ENCODE peak calls at places on chromosome 1, in eight cellular contexts. One of them, this sample, is unnamed.

GRCh38 chr1:242731446-242731845 is 206.9 kb upstream of the PLD5 start:
- DNase-seq in tibial nerve: no peak
- DNase-seq in nephron progenitor cell: no peak
- DNase-seq in lower lobe of right lung: no peak
- DNase-seq in stomach: no peak
- DNase-seq in brain microvascular endothelial cell: no peak
- DNase-seq in Calu3: no peak
- DNase-seq in HepG2: no peak
- DNase-seq in this sample: no peak

GRCh38 chr1:173802961-173803360 is 21.5 kb upstream of the DARS2 start:
- DNase-seq in tibial nerve: no peak
- DNase-seq in nephron progenitor cell: no peak
- DNase-seq in lower lobe of right lung: no peak
- DNase-seq in stomach: no peak
- DNase-seq in brain microvascular endothelial cell: no peak
- DNase-seq in Calu3: no peak
- DNase-seq in HepG2: peak
- DNase-seq in this sample: no peak

GRCh38 chr1:27609618-27610240 is 5.8 kb upstream of the AHDC1 start:
- DNase-seq in tibial nerve: no peak
- DNase-seq in nephron progenitor cell: no peak
- DNase-seq in lower lobe of right lung: no peak
- DNase-seq in stomach: no peak
- DNase-seq in brain microvascular endothelial cell: no peak
- DNase-seq in Calu3: no peak
- DNase-seq in HepG2: no peak
- DNase-seq in this sample: no peak

GRCh38 chr1:36910281-36910725 is 124.0 kb downstream of the GRIK3 start:
- DNase-seq in tibial nerve: no peak
- DNase-seq in nephron progenitor cell: peak
- DNase-seq in lower lobe of right lung: no peak
- DNase-seq in stomach: no peak
- DNase-seq in brain microvascular endothelial cell: no peak
- DNase-seq in Calu3: no peak
- DNase-seq in HepG2: no peak
- DNase-seq in this sample: no peak

GRCh38 chr1:61337037-61337436 is 254.7 kb downstream of the NFIA start:
- DNase-seq in tibial nerve: no peak
- DNase-seq in nephron progenitor cell: no peak
- DNase-seq in lower lobe of right lung: no peak
- DNase-seq in stomach: no peak
- DNase-seq in brain microvascular endothelial cell: no peak
- DNase-seq in Calu3: no peak
- DNase-seq in HepG2: peak
- DNase-seq in this sample: no peak

GRCh38 chr1:156705321-156705917 is at the start of gene CRABP2:
- DNase-seq in tibial nerve: no peak
- DNase-seq in nephron progenitor cell: peak
- DNase-seq in lower lobe of right lung: peak
- DNase-seq in stomach: no peak
- DNase-seq in brain microvascular endothelial cell: no peak
- DNase-seq in Calu3: no peak
- DNase-seq in HepG2: no peak
- DNase-seq in this sample: no peak

GRCh38 chr1:165914136-165914798 is 86.9 kb downstream of the UCK2 start:
- DNase-seq in tibial nerve: peak
- DNase-seq in nephron progenitor cell: peak
- DNase-seq in lower lobe of right lung: no peak
- DNase-seq in stomach: peak
- DNase-seq in brain microvascular endothelial cell: peak
- DNase-seq in Calu3: peak
- DNase-seq in HepG2: peak
- DNase-seq in this sample: peak

GRCh38 chr1:115753830-115754229 is 14.7 kb downstream of the CASQ2 start:
- DNase-seq in tibial nerve: peak
- DNase-seq in nephron progenitor cell: no peak
- DNase-seq in lower lobe of right lung: no peak
- DNase-seq in stomach: no peak
- DNase-seq in brain microvascular endothelial cell: no peak
- DNase-seq in Calu3: no peak
- DNase-seq in HepG2: no peak
- DNase-seq in this sample: no peak

GRCh38 chr1:205172729-205173366 is 38.7 kb downstream of the DSTYK start:
- DNase-seq in tibial nerve: no peak
- DNase-seq in nephron progenitor cell: no peak
- DNase-seq in lower lobe of right lung: no peak
- DNase-seq in stomach: no peak
- DNase-seq in brain microvascular endothelial cell: peak
- DNase-seq in Calu3: no peak
- DNase-seq in HepG2: peak
- DNase-seq in this sample: peak

GRCh38 chr1:65067491-65068201 is 80.4 kb upstream of the AK4 start:
- DNase-seq in tibial nerve: peak
- DNase-seq in nephron progenitor cell: peak
- DNase-seq in lower lobe of right lung: peak
- DNase-seq in stomach: peak
- DNase-seq in brain microvascular endothelial cell: peak
- DNase-seq in Calu3: peak
- DNase-seq in HepG2: peak
- DNase-seq in this sample: no peak

GRCh38 chr1:57307382-57307781 is 116.5 kb downstream of the DAB1 start:
- DNase-seq in tibial nerve: no peak
- DNase-seq in nephron progenitor cell: no peak
- DNase-seq in lower lobe of right lung: no peak
- DNase-seq in stomach: no peak
- DNase-seq in brain microvascular endothelial cell: no peak
- DNase-seq in Calu3: no peak
- DNase-seq in HepG2: no peak
- DNase-seq in this sample: no peak

GRCh38 chr1:11376981-11377583 is 101.9 kb upstream of the DISP3 start:
- DNase-seq in tibial nerve: no peak
- DNase-seq in nephron progenitor cell: no peak
- DNase-seq in lower lobe of right lung: no peak
- DNase-seq in stomach: no peak
- DNase-seq in brain microvascular endothelial cell: no peak
- DNase-seq in Calu3: no peak
- DNase-seq in HepG2: no peak
- DNase-seq in this sample: no peak

GRCh38 chr1:204293605-204294365 is 65.9 kb downstream of the PLEKHA6 start:
- DNase-seq in tibial nerve: peak
- DNase-seq in nephron progenitor cell: no peak
- DNase-seq in lower lobe of right lung: no peak
- DNase-seq in stomach: no peak
- DNase-seq in brain microvascular endothelial cell: no peak
- DNase-seq in Calu3: no peak
- DNase-seq in HepG2: no peak
- DNase-seq in this sample: no peak

GRCh38 chr1:3564921-3565831 is 46.1 kb downstream of the MEGF6 start:
- DNase-seq in tibial nerve: no peak
- DNase-seq in nephron progenitor cell: peak
- DNase-seq in lower lobe of right lung: no peak
- DNase-seq in stomach: peak
- DNase-seq in brain microvascular endothelial cell: no peak
- DNase-seq in Calu3: peak
- DNase-seq in HepG2: no peak
- DNase-seq in this sample: no peak

GRCh38 chr1:204598319-204598969 is 82.2 kb downstream of the MDM4 start:
- DNase-seq in tibial nerve: no peak
- DNase-seq in nephron progenitor cell: no peak
- DNase-seq in lower lobe of right lung: no peak
- DNase-seq in stomach: no peak
- DNase-seq in brain microvascular endothelial cell: no peak
- DNase-seq in Calu3: no peak
- DNase-seq in HepG2: no peak
- DNase-seq in this sample: no peak

GRCh38 chr1:181187596-181188126 is 99.2 kb downstream of the IER5 start:
- DNase-seq in tibial nerve: no peak
- DNase-seq in nephron progenitor cell: no peak
- DNase-seq in lower lobe of right lung: no peak
- DNase-seq in stomach: no peak
- DNase-seq in brain microvascular endothelial cell: no peak
- DNase-seq in Calu3: no peak
- DNase-seq in HepG2: no peak
- DNase-seq in this sample: no peak

DNA sequence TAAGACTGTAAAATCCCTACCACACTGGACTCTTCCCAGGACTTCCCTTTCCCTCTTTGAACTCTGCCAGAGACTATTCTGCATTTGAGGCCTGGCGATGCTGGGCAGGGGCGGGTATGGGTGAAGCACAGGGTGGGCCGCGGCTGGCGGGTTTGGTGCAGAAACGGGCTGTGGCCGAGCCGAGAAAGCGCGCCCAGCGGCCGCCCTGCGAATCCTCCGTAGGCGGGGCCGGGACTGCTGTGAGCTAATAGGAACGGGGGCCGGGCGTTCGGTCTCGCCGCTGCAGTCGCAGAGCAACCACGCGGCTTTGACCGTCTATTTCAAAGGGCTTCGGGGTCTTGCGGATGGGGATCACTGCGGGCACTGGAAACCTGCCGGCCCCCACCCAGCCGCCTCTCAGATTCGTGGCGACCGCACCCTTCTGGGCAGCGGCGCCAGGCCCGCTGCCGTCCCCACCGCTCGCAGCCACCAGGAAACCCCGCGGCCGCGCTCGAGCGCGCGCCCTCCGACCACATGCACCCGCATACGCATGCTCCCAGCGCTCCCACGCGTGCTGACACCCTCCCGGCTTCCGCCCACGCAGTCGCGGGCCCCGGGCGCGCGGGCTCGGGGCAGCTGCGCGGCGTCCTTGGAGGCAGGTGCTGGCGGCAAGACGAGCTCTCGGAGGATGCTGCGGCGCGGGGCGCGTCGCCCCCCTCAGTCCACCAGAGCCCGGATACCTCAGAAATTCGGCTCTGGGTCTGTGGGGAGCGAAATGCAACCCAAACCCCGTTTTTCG is 32.7 kb downstream of the DNTTIP2 start:
- DNase-seq in tibial nerve: peak
- DNase-seq in nephron progenitor cell: peak
- DNase-seq in lower lobe of right lung: peak
- DNase-seq in stomach: peak
- DNase-seq in brain microvascular endothelial cell: peak
- DNase-seq in Calu3: peak
- DNase-seq in HepG2: peak
- DNase-seq in this sample: no peak
- TF ChIP-seq CTCF in tibial nerve: peak
- TF ChIP-seq CTCF in nephron progenitor cell: peak
- TF ChIP-seq CTCF in lower lobe of right lung: peak
- TF ChIP-seq CTCF in stomach: peak
- TF ChIP-seq CTCF in brain microvascular endothelial cell: peak
- TF ChIP-seq CTCF in Calu3: no peak
- TF ChIP-seq CTCF in HepG2: peak
- TF ChIP-seq CTCF in this sample: peak

GRCh38 chr1:159795534-159795933 is 6.6 kb upstream of the FCRL6 start:
- DNase-seq in tibial nerve: no peak
- DNase-seq in nephron progenitor cell: no peak
- DNase-seq in lower lobe of right lung: no peak
- DNase-seq in stomach: no peak
- DNase-seq in brain microvascular endothelial cell: no peak
- DNase-seq in Calu3: no peak
- DNase-seq in HepG2: no peak
- DNase-seq in this sample: no peak

GRCh38 chr1:159786966-159787365 is 6.2 kb downstream of the DUSP23 start:
- DNase-seq in tibial nerve: no peak
- DNase-seq in nephron progenitor cell: no peak
- DNase-seq in lower lobe of right lung: no peak
- DNase-seq in stomach: no peak
- DNase-seq in brain microvascular endothelial cell: no peak
- DNase-seq in Calu3: no peak
- DNase-seq in HepG2: no peak
- DNase-seq in this sample: no peak

GRCh38 chr1:159791461-159791860 is 10.7 kb downstream of the DUSP23 start:
- DNase-seq in tibial nerve: no peak
- DNase-seq in nephron progenitor cell: no peak
- DNase-seq in lower lobe of right lung: no peak
- DNase-seq in stomach: no peak
- DNase-seq in brain microvascular endothelial cell: no peak
- DNase-seq in Calu3: no peak
- DNase-seq in HepG2: no peak
- DNase-seq in this sample: no peak

GRCh38 chr1:159786465-159786864 is 5.7 kb downstream of the DUSP23 start:
- DNase-seq in tibial nerve: no peak
- DNase-seq in nephron progenitor cell: no peak
- DNase-seq in lower lobe of right lung: no peak
- DNase-seq in stomach: no peak
- DNase-seq in brain microvascular endothelial cell: no peak
- DNase-seq in Calu3: no peak
- DNase-seq in HepG2: no peak
- DNase-seq in this sample: no peak

DNA sequence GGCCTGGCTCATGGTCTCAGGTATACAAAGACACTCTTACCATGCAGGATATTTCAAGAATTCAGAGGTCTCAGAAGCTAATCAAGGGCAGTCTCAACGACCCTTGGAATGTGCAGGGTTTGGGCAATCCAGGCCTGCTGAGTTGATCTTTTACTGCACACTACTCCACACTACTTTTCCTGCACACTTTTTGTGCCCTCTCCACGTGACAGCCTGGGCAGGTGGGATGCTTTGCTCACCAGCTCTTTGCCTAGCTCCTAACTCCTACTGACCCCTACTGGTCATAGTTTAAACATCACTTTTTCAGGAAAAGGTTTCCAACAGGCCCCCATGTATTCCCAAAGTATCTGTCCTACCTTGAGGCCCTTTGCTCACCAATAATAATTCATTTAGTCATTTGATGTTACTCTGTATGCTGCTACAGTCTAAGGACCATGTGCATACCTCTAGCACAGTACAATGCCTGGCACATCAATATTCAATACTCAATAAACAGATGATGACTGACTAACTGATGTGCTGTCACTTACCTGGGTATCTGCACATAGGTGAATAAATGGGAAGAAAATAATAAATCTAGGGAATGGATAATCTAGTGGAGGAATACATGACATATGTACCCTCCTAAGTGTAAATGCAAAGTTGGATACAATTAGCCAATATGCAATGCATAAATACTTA is 9.6 kb downstream of the DUSP23 start:
- DNase-seq in tibial nerve: no peak
- DNase-seq in nephron progenitor cell: peak
- DNase-seq in lower lobe of right lung: no peak
- DNase-seq in stomach: no peak
- DNase-seq in brain microvascular endothelial cell: no peak
- DNase-seq in Calu3: peak
- DNase-seq in HepG2: peak
- DNase-seq in this sample: no peak
- TF ChIP-seq CTCF in tibial nerve: peak
- TF ChIP-seq CTCF in nephron progenitor cell: peak
- TF ChIP-seq CTCF in lower lobe of right lung: peak
- TF ChIP-seq CTCF in stomach: peak
- TF ChIP-seq CTCF in brain microvascular endothelial cell: peak
- TF ChIP-seq CTCF in Calu3: peak
- TF ChIP-seq CTCF in HepG2: peak
- TF ChIP-seq CTCF in this sample: peak

GRCh38 chr1:6867688-6868370 is 82.6 kb downstream of the CAMTA1 start:
- DNase-seq in tibial nerve: no peak
- DNase-seq in nephron progenitor cell: no peak
- DNase-seq in lower lobe of right lung: no peak
- DNase-seq in stomach: no peak
- DNase-seq in brain microvascular endothelial cell: no peak
- DNase-seq in Calu3: no peak
- DNase-seq in HepG2: no peak
- DNase-seq in this sample: no peak
- TF ChIP-seq CTCF in tibial nerve: no peak
- TF ChIP-seq CTCF in nephron progenitor cell: no peak
- TF ChIP-seq CTCF in lower lobe of right lung: no peak
- TF ChIP-seq CTCF in stomach: no peak
- TF ChIP-seq CTCF in brain microvascular endothelial cell: no peak
- TF ChIP-seq CTCF in Calu3: no peak
- TF ChIP-seq CTCF in HepG2: no peak
- TF ChIP-seq CTCF in this sample: no peak

GRCh38 chr1:200558866-200559459 is 61.6 kb downstream of the KIF14 start:
- DNase-seq in tibial nerve: peak
- DNase-seq in nephron progenitor cell: no peak
- DNase-seq in lower lobe of right lung: no peak
- DNase-seq in stomach: no peak
- DNase-seq in brain microvascular endothelial cell: peak
- DNase-seq in Calu3: peak
- DNase-seq in HepG2: peak
- DNase-seq in this sample: peak
- TF ChIP-seq CTCF in tibial nerve: peak
- TF ChIP-seq CTCF in nephron progenitor cell: peak
- TF ChIP-seq CTCF in lower lobe of right lung: peak
- TF ChIP-seq CTCF in stomach: peak
- TF ChIP-seq CTCF in brain microvascular endothelial cell: peak
- TF ChIP-seq CTCF in Calu3: no peak
- TF ChIP-seq CTCF in HepG2: peak
- TF ChIP-seq CTCF in this sample: peak